ENCODE peak calls at places on chromosomes 11 and 22, in six cellular contexts. One of them, this sample, is unnamed.

GRCh38 chr11:103700605-103701004 is 335.8 kb upstream of the DDI1 start:
- DNase-seq in GM03348: peak; percentile 70
- DNase-seq in stimulated activated CD4-positive, alpha-beta T cell treated with anti-CD3 and anti-CD28 coated beads, Interleukin-12 subunit alpha, Interleukin-12 subunit beta, amount 100 ng/mL, for 48 hours: no peak
- DNase-seq in epithelial cell of esophagus: peak; percentile 74
- DNase-seq in DMS153: no peak
- DNase-seq in activated CD4-positive, alpha-beta T cell treated with anti-CD3 and anti-CD28 coated beads, Interleukin-2, amount 50 U/mL, for 24 hours: no peak
- DNase-seq in this sample: no peak

GRCh38 chr22:36201630-36202312 is at the start of gene APOL4:
- DNase-seq in stimulated activated CD4-positive, alpha-beta T cell treated with anti-CD3 and anti-CD28 coated beads, Interleukin-12 subunit alpha, Interleukin-12 subunit beta, amount 100 ng/mL, for 48 hours: no peak
- DNase-seq in activated CD4-positive, alpha-beta T cell treated with anti-CD3 and anti-CD28 coated beads, Interleukin-2, amount 50 U/mL, for 24 hours: no peak
- DNase-seq in GM03348: peak; percentile 66
- DNase-seq in DMS153: no peak
- DNase-seq in epithelial cell of esophagus: no peak
- DNase-seq in this sample: no peak

GRCh38 chr11:45102810-45103621 is 43.4 kb upstream of the PRDM11 start:
- DNase-seq in GM03348: peak; percentile 87
- DNase-seq in activated CD4-positive, alpha-beta T cell treated with anti-CD3 and anti-CD28 coated beads, Interleukin-2, amount 50 U/mL, for 24 hours: peak; percentile 45
- DNase-seq in stimulated activated CD4-positive, alpha-beta T cell treated with anti-CD3 and anti-CD28 coated beads, Interleukin-12 subunit alpha, Interleukin-12 subunit beta, amount 100 ng/mL, for 48 hours: peak; percentile 57
- DNase-seq in epithelial cell of esophagus: peak; percentile 78
- DNase-seq in DMS153: no peak
- DNase-seq in this sample: peak; percentile 71

GRCh38 chr11:91296628-91297027 is 928.0 kb upstream of the FAT3 start:
- DNase-seq in activated CD4-positive, alpha-beta T cell treated with anti-CD3 and anti-CD28 coated beads, Interleukin-2, amount 50 U/mL, for 24 hours: no peak
- DNase-seq in DMS153: no peak
- DNase-seq in epithelial cell of esophagus: peak; percentile 48
- DNase-seq in GM03348: no peak
- DNase-seq in stimulated activated CD4-positive, alpha-beta T cell treated with anti-CD3 and anti-CD28 coated beads, Interleukin-12 subunit alpha, Interleukin-12 subunit beta, amount 100 ng/mL, for 48 hours: no peak
- DNase-seq in this sample: no peak

GRCh38 chr11:124629961-124630360 is 7.3 kb downstream of the TBRG1 start:
- DNase-seq in activated CD4-positive, alpha-beta T cell treated with anti-CD3 and anti-CD28 coated beads, Interleukin-2, amount 50 U/mL, for 24 hours: no peak
- DNase-seq in DMS153: no peak
- DNase-seq in stimulated activated CD4-positive, alpha-beta T cell treated with anti-CD3 and anti-CD28 coated beads, Interleukin-12 subunit alpha, Interleukin-12 subunit beta, amount 100 ng/mL, for 48 hours: no peak
- DNase-seq in GM03348: no peak
- DNase-seq in epithelial cell of esophagus: no peak
- DNase-seq in this sample: no peak

GRCh38 chr22:29987143-29987542 is 93.1 kb upstream of the HORMAD2 start:
- DNase-seq in activated CD4-positive, alpha-beta T cell treated with anti-CD3 and anti-CD28 coated beads, Interleukin-2, amount 50 U/mL, for 24 hours: no peak
- DNase-seq in epithelial cell of esophagus: no peak
- DNase-seq in GM03348: no peak
- DNase-seq in stimulated activated CD4-positive, alpha-beta T cell treated with anti-CD3 and anti-CD28 coated beads, Interleukin-12 subunit alpha, Interleukin-12 subunit beta, amount 100 ng/mL, for 48 hours: no peak
- DNase-seq in DMS153: no peak
- DNase-seq in this sample: no peak

GRCh38 chr22:19875061-19875530 is 20.4 kb upstream of the GNB1L start:
- DNase-seq in epithelial cell of esophagus: no peak
- DNase-seq in DMS153: no peak
- DNase-seq in GM03348: no peak
- DNase-seq in activated CD4-positive, alpha-beta T cell treated with anti-CD3 and anti-CD28 coated beads, Interleukin-2, amount 50 U/mL, for 24 hours: no peak
- DNase-seq in stimulated activated CD4-positive, alpha-beta T cell treated with anti-CD3 and anti-CD28 coated beads, Interleukin-12 subunit alpha, Interleukin-12 subunit beta, amount 100 ng/mL, for 48 hours: no peak
- DNase-seq in this sample: no peak

GRCh38 chr22:35541254-35541748 is 670 bp downstream of the RASD2 start:
- DNase-seq in GM03348: peak; percentile 45
- DNase-seq in activated CD4-positive, alpha-beta T cell treated with anti-CD3 and anti-CD28 coated beads, Interleukin-2, amount 50 U/mL, for 24 hours: no peak
- DNase-seq in epithelial cell of esophagus: peak; percentile 29
- DNase-seq in stimulated activated CD4-positive, alpha-beta T cell treated with anti-CD3 and anti-CD28 coated beads, Interleukin-12 subunit alpha, Interleukin-12 subunit beta, amount 100 ng/mL, for 48 hours: no peak
- DNase-seq in DMS153: no peak
- DNase-seq in this sample: no peak

GRCh38 chr11:124329787-124330478 is 9.9 kb upstream of the OR8D2 start:
- DNase-seq in activated CD4-positive, alpha-beta T cell treated with anti-CD3 and anti-CD28 coated beads, Interleukin-2, amount 50 U/mL, for 24 hours: no peak
- DNase-seq in DMS153: no peak
- DNase-seq in epithelial cell of esophagus: peak; percentile 1
- DNase-seq in GM03348: no peak
- DNase-seq in stimulated activated CD4-positive, alpha-beta T cell treated with anti-CD3 and anti-CD28 coated beads, Interleukin-12 subunit alpha, Interleukin-12 subunit beta, amount 100 ng/mL, for 48 hours: no peak
- DNase-seq in this sample: no peak

GRCh38 chr11:61021661-61022212 is 50.3 kb downstream of the CD6 start:
- DNase-seq in stimulated activated CD4-positive, alpha-beta T cell treated with anti-CD3 and anti-CD28 coated beads, Interleukin-12 subunit alpha, Interleukin-12 subunit beta, amount 100 ng/mL, for 48 hours: peak; percentile 70
- DNase-seq in epithelial cell of esophagus: peak; percentile 38
- DNase-seq in activated CD4-positive, alpha-beta T cell treated with anti-CD3 and anti-CD28 coated beads, Interleukin-2, amount 50 U/mL, for 24 hours: peak; percentile 68
- DNase-seq in GM03348: no peak
- DNase-seq in DMS153: no peak
- DNase-seq in this sample: no peak

GRCh38 chr11:8814209-8814922 is 96.6 kb upstream of the AKIP1 start:
- DNase-seq in stimulated activated CD4-positive, alpha-beta T cell treated with anti-CD3 and anti-CD28 coated beads, Interleukin-12 subunit alpha, Interleukin-12 subunit beta, amount 100 ng/mL, for 48 hours: no peak
- DNase-seq in epithelial cell of esophagus: peak; percentile 97
- DNase-seq in activated CD4-positive, alpha-beta T cell treated with anti-CD3 and anti-CD28 coated beads, Interleukin-2, amount 50 U/mL, for 24 hours: no peak
- DNase-seq in DMS153: peak; percentile 33
- DNase-seq in GM03348: no peak
- DNase-seq in this sample: peak; percentile 14

GRCh38 chr11:16613401-16614381 is 124.8 kb upstream of the C11orf58 start:
- DNase-seq in DMS153: peak; percentile 94
- DNase-seq in stimulated activated CD4-positive, alpha-beta T cell treated with anti-CD3 and anti-CD28 coated beads, Interleukin-12 subunit alpha, Interleukin-12 subunit beta, amount 100 ng/mL, for 48 hours: peak; percentile 66
- DNase-seq in activated CD4-positive, alpha-beta T cell treated with anti-CD3 and anti-CD28 coated beads, Interleukin-2, amount 50 U/mL, for 24 hours: no peak
- DNase-seq in epithelial cell of esophagus: peak; percentile 85
- DNase-seq in GM03348: peak; percentile 92
- DNase-seq in this sample: peak; percentile 79

GRCh38 chr11:1761110-1761856 is 2.4 kb downstream of the CTSD start:
- DNase-seq in stimulated activated CD4-positive, alpha-beta T cell treated with anti-CD3 and anti-CD28 coated beads, Interleukin-12 subunit alpha, Interleukin-12 subunit beta, amount 100 ng/mL, for 48 hours: no peak
- DNase-seq in GM03348: no peak
- DNase-seq in activated CD4-positive, alpha-beta T cell treated with anti-CD3 and anti-CD28 coated beads, Interleukin-2, amount 50 U/mL, for 24 hours: no peak
- DNase-seq in epithelial cell of esophagus: no peak
- DNase-seq in DMS153: no peak
- DNase-seq in this sample: no peak

GRCh38 chr22:42697542-42698013 is 23.1 kb downstream of the A4GALT start:
- DNase-seq in stimulated activated CD4-positive, alpha-beta T cell treated with anti-CD3 and anti-CD28 coated beads, Interleukin-12 subunit alpha, Interleukin-12 subunit beta, amount 100 ng/mL, for 48 hours: no peak
- DNase-seq in DMS153: no peak
- DNase-seq in activated CD4-positive, alpha-beta T cell treated with anti-CD3 and anti-CD28 coated beads, Interleukin-2, amount 50 U/mL, for 24 hours: no peak
- DNase-seq in epithelial cell of esophagus: peak; percentile 87
- DNase-seq in GM03348: peak; percentile 66
- DNase-seq in this sample: no peak

GRCh38 chr11:43944761-43945311 is 2.4 kb downstream of the C11orf96 start:
- DNase-seq in activated CD4-positive, alpha-beta T cell treated with anti-CD3 and anti-CD28 coated beads, Interleukin-2, amount 50 U/mL, for 24 hours: peak; percentile 52
- DNase-seq in DMS153: no peak
- DNase-seq in GM03348: peak; percentile 82
- DNase-seq in epithelial cell of esophagus: peak; percentile 68
- DNase-seq in stimulated activated CD4-positive, alpha-beta T cell treated with anti-CD3 and anti-CD28 coated beads, Interleukin-12 subunit alpha, Interleukin-12 subunit beta, amount 100 ng/mL, for 48 hours: peak; percentile 78
- DNase-seq in this sample: peak; percentile 43

GRCh38 chr11:99376463-99376862 is 355.7 kb downstream of the CNTN5 start:
- DNase-seq in GM03348: no peak
- DNase-seq in activated CD4-positive, alpha-beta T cell treated with anti-CD3 and anti-CD28 coated beads, Interleukin-2, amount 50 U/mL, for 24 hours: no peak
- DNase-seq in DMS153: no peak
- DNase-seq in epithelial cell of esophagus: no peak
- DNase-seq in stimulated activated CD4-positive, alpha-beta T cell treated with anti-CD3 and anti-CD28 coated beads, Interleukin-12 subunit alpha, Interleukin-12 subunit beta, amount 100 ng/mL, for 48 hours: no peak
- DNase-seq in this sample: no peak

GRCh38 chr11:131206671-131207070 is 163.7 kb upstream of the NTM start:
- DNase-seq in stimulated activated CD4-positive, alpha-beta T cell treated with anti-CD3 and anti-CD28 coated beads, Interleukin-12 subunit alpha, Interleukin-12 subunit beta, amount 100 ng/mL, for 48 hours: no peak
- DNase-seq in activated CD4-positive, alpha-beta T cell treated with anti-CD3 and anti-CD28 coated beads, Interleukin-2, amount 50 U/mL, for 24 hours: no peak
- DNase-seq in epithelial cell of esophagus: no peak
- DNase-seq in DMS153: no peak
- DNase-seq in GM03348: no peak
- DNase-seq in this sample: no peak

GRCh38 chr11:74024630-74025029 is 15.7 kb upstream of the UCP3 start:
- DNase-seq in activated CD4-positive, alpha-beta T cell treated with anti-CD3 and anti-CD28 coated beads, Interleukin-2, amount 50 U/mL, for 24 hours: no peak
- DNase-seq in epithelial cell of esophagus: peak; percentile 75
- DNase-seq in DMS153: no peak
- DNase-seq in stimulated activated CD4-positive, alpha-beta T cell treated with anti-CD3 and anti-CD28 coated beads, Interleukin-12 subunit alpha, Interleukin-12 subunit beta, amount 100 ng/mL, for 48 hours: peak; percentile 46
- DNase-seq in GM03348: peak; percentile 77
- DNase-seq in this sample: no peak

GRCh38 chr11:12800032-12800671 is 125.9 kb downstream of the TEAD1 start:
- DNase-seq in epithelial cell of esophagus: peak; percentile 93
- DNase-seq in activated CD4-positive, alpha-beta T cell treated with anti-CD3 and anti-CD28 coated beads, Interleukin-2, amount 50 U/mL, for 24 hours: no peak
- DNase-seq in DMS153: peak; percentile 82
- DNase-seq in stimulated activated CD4-positive, alpha-beta T cell treated with anti-CD3 and anti-CD28 coated beads, Interleukin-12 subunit alpha, Interleukin-12 subunit beta, amount 100 ng/mL, for 48 hours: no peak
- DNase-seq in GM03348: peak; percentile 50
- DNase-seq in this sample: peak; percentile 58

GRCh38 chr11:11582261-11582701 is 39.5 kb downstream of the GALNT18 start:
- DNase-seq in GM03348: no peak
- DNase-seq in activated CD4-positive, alpha-beta T cell treated with anti-CD3 and anti-CD28 coated beads, Interleukin-2, amount 50 U/mL, for 24 hours: no peak
- DNase-seq in DMS153: no peak
- DNase-seq in stimulated activated CD4-positive, alpha-beta T cell treated with anti-CD3 and anti-CD28 coated beads, Interleukin-12 subunit alpha, Interleukin-12 subunit beta, amount 100 ng/mL, for 48 hours: no peak
- DNase-seq in epithelial cell of esophagus: no peak
- DNase-seq in this sample: no peak

GRCh38 chr22:25420925-25421904 is 143.3 kb upstream of the GRK3 start:
- DNase-seq in activated CD4-positive, alpha-beta T cell treated with anti-CD3 and anti-CD28 coated beads, Interleukin-2, amount 50 U/mL, for 24 hours: no peak
- DNase-seq in stimulated activated CD4-positive, alpha-beta T cell treated with anti-CD3 and anti-CD28 coated beads, Interleukin-12 subunit alpha, Interleukin-12 subunit beta, amount 100 ng/mL, for 48 hours: no peak
- DNase-seq in epithelial cell of esophagus: no peak
- DNase-seq in DMS153: peak; percentile 28
- DNase-seq in GM03348: no peak
- DNase-seq in this sample: peak; percentile 51

GRCh38 chr11:11760838-11761237 is 80.9 kb upstream of the USP47 start:
- DNase-seq in GM03348: no peak
- DNase-seq in epithelial cell of esophagus: no peak
- DNase-seq in activated CD4-positive, alpha-beta T cell treated with anti-CD3 and anti-CD28 coated beads, Interleukin-2, amount 50 U/mL, for 24 hours: no peak
- DNase-seq in stimulated activated CD4-positive, alpha-beta T cell treated with anti-CD3 and anti-CD28 coated beads, Interleukin-12 subunit alpha, Interleukin-12 subunit beta, amount 100 ng/mL, for 48 hours: no peak
- DNase-seq in DMS153: no peak
- DNase-seq in this sample: no peak

GRCh38 chr11:86477495-86478155 is 102.9 kb downstream of the CCDC81 start:
- DNase-seq in stimulated activated CD4-positive, alpha-beta T cell treated with anti-CD3 and anti-CD28 coated beads, Interleukin-12 subunit alpha, Interleukin-12 subunit beta, amount 100 ng/mL, for 48 hours: no peak
- DNase-seq in activated CD4-positive, alpha-beta T cell treated with anti-CD3 and anti-CD28 coated beads, Interleukin-2, amount 50 U/mL, for 24 hours: no peak
- DNase-seq in DMS153: no peak
- DNase-seq in GM03348: no peak
- DNase-seq in epithelial cell of esophagus: no peak
- DNase-seq in this sample: no peak

GRCh38 chr11:121717296-121717695 is 264.5 kb upstream of the SORL1-AS1 start:
- DNase-seq in activated CD4-positive, alpha-beta T cell treated with anti-CD3 and anti-CD28 coated beads, Interleukin-2, amount 50 U/mL, for 24 hours: no peak
- DNase-seq in GM03348: peak; percentile 7
- DNase-seq in stimulated activated CD4-positive, alpha-beta T cell treated with anti-CD3 and anti-CD28 coated beads, Interleukin-12 subunit alpha, Interleukin-12 subunit beta, amount 100 ng/mL, for 48 hours: no peak
- DNase-seq in epithelial cell of esophagus: no peak
- DNase-seq in DMS153: no peak
- DNase-seq in this sample: no peak

GRCh38 chr11:2168286-2169000 is 3.2 kb downstream of the TH start:
- DNase-seq in epithelial cell of esophagus: no peak
- DNase-seq in activated CD4-positive, alpha-beta T cell treated with anti-CD3 and anti-CD28 coated beads, Interleukin-2, amount 50 U/mL, for 24 hours: no peak
- DNase-seq in GM03348: no peak
- DNase-seq in stimulated activated CD4-positive, alpha-beta T cell treated with anti-CD3 and anti-CD28 coated beads, Interleukin-12 subunit alpha, Interleukin-12 subunit beta, amount 100 ng/mL, for 48 hours: no peak
- DNase-seq in DMS153: no peak
- DNase-seq in this sample: peak; percentile 48

GRCh38 chr11:75498556-75499255 is 27.0 kb downstream of the GDPD5 start:
- DNase-seq in GM03348: peak; percentile 69
- DNase-seq in stimulated activated CD4-positive, alpha-beta T cell treated with anti-CD3 and anti-CD28 coated beads, Interleukin-12 subunit alpha, Interleukin-12 subunit beta, amount 100 ng/mL, for 48 hours: no peak
- DNase-seq in activated CD4-positive, alpha-beta T cell treated with anti-CD3 and anti-CD28 coated beads, Interleukin-2, amount 50 U/mL, for 24 hours: no peak
- DNase-seq in epithelial cell of esophagus: no peak
- DNase-seq in DMS153: no peak
- DNase-seq in this sample: no peak

GRCh38 chr11:102950622-102951081 is 4.9 kb downstream of the MMP13 start:
- DNase-seq in epithelial cell of esophagus: peak; percentile 81
- DNase-seq in stimulated activated CD4-positive, alpha-beta T cell treated with anti-CD3 and anti-CD28 coated beads, Interleukin-12 subunit alpha, Interleukin-12 subunit beta, amount 100 ng/mL, for 48 hours: no peak
- DNase-seq in DMS153: no peak
- DNase-seq in activated CD4-positive, alpha-beta T cell treated with anti-CD3 and anti-CD28 coated beads, Interleukin-2, amount 50 U/mL, for 24 hours: no peak
- DNase-seq in GM03348: no peak
- DNase-seq in this sample: no peak

GRCh38 chr11:133821776-133822175 is 23.5 kb downstream of the SPATA19 start:
- DNase-seq in activated CD4-positive, alpha-beta T cell treated with anti-CD3 and anti-CD28 coated beads, Interleukin-2, amount 50 U/mL, for 24 hours: no peak
- DNase-seq in DMS153: peak; percentile 57
- DNase-seq in GM03348: no peak
- DNase-seq in epithelial cell of esophagus: no peak
- DNase-seq in stimulated activated CD4-positive, alpha-beta T cell treated with anti-CD3 and anti-CD28 coated beads, Interleukin-12 subunit alpha, Interleukin-12 subunit beta, amount 100 ng/mL, for 48 hours: peak; percentile 35
- DNase-seq in this sample: peak; percentile 23

GRCh38 chr11:130999992-131000770 is 83.9 kb upstream of the SNX19 start:
- DNase-seq in stimulated activated CD4-positive, alpha-beta T cell treated with anti-CD3 and anti-CD28 coated beads, Interleukin-12 subunit alpha, Interleukin-12 subunit beta, amount 100 ng/mL, for 48 hours: no peak
- DNase-seq in DMS153: peak; percentile 30
- DNase-seq in epithelial cell of esophagus: peak; percentile 94
- DNase-seq in GM03348: peak; percentile 69
- DNase-seq in activated CD4-positive, alpha-beta T cell treated with anti-CD3 and anti-CD28 coated beads, Interleukin-2, amount 50 U/mL, for 24 hours: no peak
- DNase-seq in this sample: no peak

GRCh38 chr11:1517117-1518005 is 30.8 kb upstream of the MOB2 start:
- DNase-seq in stimulated activated CD4-positive, alpha-beta T cell treated with anti-CD3 and anti-CD28 coated beads, Interleukin-12 subunit alpha, Interleukin-12 subunit beta, amount 100 ng/mL, for 48 hours: no peak
- DNase-seq in DMS153: no peak
- DNase-seq in activated CD4-positive, alpha-beta T cell treated with anti-CD3 and anti-CD28 coated beads, Interleukin-2, amount 50 U/mL, for 24 hours: no peak
- DNase-seq in GM03348: no peak
- DNase-seq in epithelial cell of esophagus: no peak
- DNase-seq in this sample: no peak

GRCh38 chr11:132564120-132564519 is 968.2 kb downstream of the OPCML start:
- DNase-seq in epithelial cell of esophagus: no peak
- DNase-seq in stimulated activated CD4-positive, alpha-beta T cell treated with anti-CD3 and anti-CD28 coated beads, Interleukin-12 subunit alpha, Interleukin-12 subunit beta, amount 100 ng/mL, for 48 hours: no peak
- DNase-seq in activated CD4-positive, alpha-beta T cell treated with anti-CD3 and anti-CD28 coated beads, Interleukin-2, amount 50 U/mL, for 24 hours: no peak
- DNase-seq in DMS153: no peak
- DNase-seq in GM03348: no peak
- DNase-seq in this sample: no peak

GRCh38 chr11:35398881-35399280 is 20.5 kb downstream of the SLC1A2 start:
- DNase-seq in GM03348: peak; percentile 32
- DNase-seq in activated CD4-positive, alpha-beta T cell treated with anti-CD3 and anti-CD28 coated beads, Interleukin-2, amount 50 U/mL, for 24 hours: no peak
- DNase-seq in epithelial cell of esophagus: no peak
- DNase-seq in stimulated activated CD4-positive, alpha-beta T cell treated with anti-CD3 and anti-CD28 coated beads, Interleukin-12 subunit alpha, Interleukin-12 subunit beta, amount 100 ng/mL, for 48 hours: no peak
- DNase-seq in DMS153: no peak
- DNase-seq in this sample: no peak

GRCh38 chr22:27461470-27461869 is 340.1 kb downstream of the MN1 start:
- DNase-seq in activated CD4-positive, alpha-beta T cell treated with anti-CD3 and anti-CD28 coated beads, Interleukin-2, amount 50 U/mL, for 24 hours: no peak
- DNase-seq in DMS153: no peak
- DNase-seq in stimulated activated CD4-positive, alpha-beta T cell treated with anti-CD3 and anti-CD28 coated beads, Interleukin-12 subunit alpha, Interleukin-12 subunit beta, amount 100 ng/mL, for 48 hours: no peak
- DNase-seq in GM03348: peak; percentile 89
- DNase-seq in epithelial cell of esophagus: peak; percentile 89
- DNase-seq in this sample: no peak

GRCh38 chr22:49923445-49923844 is 5.0 kb downstream of the CRELD2 start:
- DNase-seq in stimulated activated CD4-positive, alpha-beta T cell treated with anti-CD3 and anti-CD28 coated beads, Interleukin-12 subunit alpha, Interleukin-12 subunit beta, amount 100 ng/mL, for 48 hours: no peak
- DNase-seq in DMS153: no peak
- DNase-seq in epithelial cell of esophagus: no peak
- DNase-seq in GM03348: no peak
- DNase-seq in activated CD4-positive, alpha-beta T cell treated with anti-CD3 and anti-CD28 coated beads, Interleukin-2, amount 50 U/mL, for 24 hours: no peak
- DNase-seq in this sample: no peak

GRCh38 chr11:131591051-131591461 is 220.6 kb downstream of the NTM start:
- DNase-seq in epithelial cell of esophagus: no peak
- DNase-seq in GM03348: peak; percentile 48
- DNase-seq in activated CD4-positive, alpha-beta T cell treated with anti-CD3 and anti-CD28 coated beads, Interleukin-2, amount 50 U/mL, for 24 hours: no peak
- DNase-seq in stimulated activated CD4-positive, alpha-beta T cell treated with anti-CD3 and anti-CD28 coated beads, Interleukin-12 subunit alpha, Interleukin-12 subunit beta, amount 100 ng/mL, for 48 hours: no peak
- DNase-seq in DMS153: no peak
- DNase-seq in this sample: no peak

This sample was measured in SK-N-DZ.